ENCODE peak calls at places on chromosomes 7 and 10, in six cellular contexts. J is stomach, Y is lung, T is upper lobe of left lung, E is suprapubic skin, S is PC-9. F is an unnamed sample.

GRCh38 chr7:14233026-14233897 is 243.8 kb upstream of the ETV1 start:
- DNase-seq in J (no peak), Y (no peak), T (no peak), E (no peak), S (peak; percentile 58), F (no peak)

GRCh38 chr7:151244156-151244870 is 4.2 kb downstream of the SMARCD3 start:
- DNase-seq in J (peak; percentile 55), Y (no peak), T (peak; percentile 48), E (no peak), S (no peak), F (no peak)

GRCh38 chr7:44100458-44101303 is 3.5 kb upstream of the AEBP1 start:
- DNase-seq in J (no peak), Y (no peak), T (no peak), E (no peak), S (no peak), F (no peak)

GRCh38 chr10:18332048-18332447 is 191.8 kb downstream of the CACNB2 start:
- DNase-seq in J (no peak), Y (no peak), T (no peak), E (no peak), S (no peak), F (no peak)

GRCh38 chr10:77205135-77205534 is 432.5 kb downstream of the KCNMA1 start:
- DNase-seq in J (no peak), Y (no peak), T (no peak), E (no peak), S (no peak), F (no peak)

GRCh38 chr10:31187607-31188210 is 131.3 kb upstream of the ZEB1 start:
- DNase-seq in J (no peak), Y (no peak), T (no peak), E (no peak), S (no peak), F (no peak)

GRCh38 chr7:74627699-74628411 is 29.7 kb upstream of the GTF2I start:
- DNase-seq in J (no peak), Y (peak; percentile 66), T (peak; percentile 81), E (no peak), S (no peak), F (no peak)

GRCh38 chr7:12890586-12890985 is 203.2 kb downstream of the ARL4A start:
- DNase-seq in J (no peak), Y (no peak), T (no peak), E (no peak), S (no peak), F (no peak)

GRCh38 chr10:96570983-96571964 is 15.5 kb downstream of the TM9SF3 start:
- DNase-seq in J (no peak), Y (no peak), T (no peak), E (no peak), S (no peak), F (no peak)

GRCh38 chr10:127576011-127576410 is 26.9 kb downstream of the NPS start:
- DNase-seq in J (no peak), Y (no peak), T (no peak), E (no peak), S (no peak), F (no peak)

DNA sequence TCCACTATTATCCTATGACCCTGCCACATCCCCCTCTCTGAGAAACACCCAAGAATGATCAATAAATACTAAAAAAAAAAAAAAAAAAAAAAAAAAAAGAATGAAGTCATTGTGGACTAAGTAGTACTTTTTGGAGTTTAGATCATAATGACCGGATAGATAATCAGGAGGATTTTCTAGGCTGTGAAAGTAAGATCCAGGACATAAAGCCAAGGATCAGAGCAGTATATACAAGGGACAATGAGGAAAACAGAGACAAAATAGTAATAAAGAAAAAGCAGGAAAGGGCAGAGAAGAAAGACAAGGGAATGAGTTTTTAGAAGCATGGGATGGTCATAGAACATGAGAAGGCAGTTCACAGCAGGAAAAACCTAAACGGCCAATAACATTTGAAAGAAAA is 87.6 kb downstream of the AKAP9 start:
- DNase-seq in J (no peak), Y (no peak), T (no peak), E (no peak), S (no peak), F (no peak)
- H3K36me3 ChIP-seq in J (peaks cover 87% of the 10 kb centered on the region), Y (peaks cover 13% of the 10 kb centered on the region), T (peaks cover 40% of the 10 kb centered on the region), E (peaks cover 60% of the 10 kb centered on the region), S (no peaks in the 10 kb centered on the region), F (peaks cover 43% of the 10 kb centered on the region)

GRCh38 chr10:124105045-124105444 is 11.6 kb upstream of the CHST15 start:
- DNase-seq in J (no peak), Y (no peak), T (no peak), E (no peak), S (no peak), F (no peak)
- H3K4me3 ChIP-seq in J (no peak overlapping the region), Y (no peak overlapping the region), T (no peak overlapping the region), E (no peak overlapping the region), S (peak overlapping the region; percentile 48), F (no peak overlapping the region)

GRCh38 chr7:26200113-26200443 is 468 bp downstream of the HNRNPA2B1 start:
- DNase-seq in J (peak; percentile 71), Y (peak; percentile 68), T (peak; percentile 60), E (peak; percentile 88), S (no peak), F (no peak)
- H3K36me3 ChIP-seq in J (peaks cover 30% of the 10 kb centered on the region), Y (peaks cover 1% of the 10 kb centered on the region), T (peaks cover 17% of the 10 kb centered on the region), E (peaks cover 25% of the 10 kb centered on the region), S (peaks cover 70% of the 10 kb centered on the region), F (peaks cover 27% of the 10 kb centered on the region)

DNA sequence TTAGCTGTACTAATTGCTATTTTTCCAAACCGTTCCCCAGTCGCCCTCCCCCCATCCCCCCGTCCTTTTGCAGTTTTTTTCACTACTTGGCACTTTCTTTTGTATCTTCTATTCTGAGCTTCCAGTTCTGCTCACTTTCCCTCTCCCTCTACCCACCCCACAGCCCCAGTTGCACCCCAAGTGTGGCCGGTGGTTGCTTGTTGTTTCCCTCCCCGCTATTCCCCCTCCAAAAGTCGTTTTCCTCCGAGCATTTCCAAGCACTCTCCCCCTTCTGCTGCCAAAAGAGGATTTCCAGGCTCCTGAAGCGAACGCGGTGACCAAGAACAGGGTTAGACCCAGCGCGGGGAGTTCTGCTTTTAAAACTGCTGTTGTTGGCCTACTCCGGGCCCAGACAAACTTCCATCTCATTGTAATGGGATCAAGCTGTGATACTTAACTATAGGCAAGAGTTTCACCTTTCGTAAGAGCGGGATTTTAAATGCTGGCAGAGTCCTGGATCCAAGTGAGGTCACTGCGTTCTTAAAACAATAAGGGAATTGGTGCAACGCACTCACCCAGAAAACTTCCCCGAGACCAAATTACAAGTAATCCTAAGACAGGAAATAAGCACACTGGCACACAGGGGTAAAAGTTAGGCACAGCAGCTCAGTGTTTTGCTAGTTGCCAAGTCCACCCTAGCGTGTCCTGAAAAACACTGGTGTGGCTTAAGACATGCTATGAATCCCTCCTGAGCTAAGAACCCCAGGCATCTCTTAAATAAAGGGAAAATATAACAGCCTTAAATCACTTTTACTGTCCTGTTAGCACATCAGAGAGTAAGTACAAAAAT is 1.5 kb upstream of the RGS10 start:
- DNase-seq in J (no peak), Y (no peak), T (no peak), E (no peak), S (no peak), F (no peak)
- H3K4me3 ChIP-seq in J (peak overlapping the region; percentile 81), Y (no peak overlapping the region), T (no peak overlapping the region), E (peak overlapping the region; percentile 82), S (peak overlapping the region; percentile 77), F (no peak overlapping the region)